ENCODE peak calls at places on chromosomes 7 and 10, in ten cellular contexts. O is neuronal stem cell, W is fibroblast of lung, C is adipocyte, E is endothelial cell of umbilical vein, R is testis, H is GM23248, V is OCI-LY7, K is iPS DF 6.9, L is BE2C. F is an unnamed sample.

GRCh38 chr10:52232561-52233350 is 81.3 kb upstream of the DKK1 start:
- DNase-seq in W (no peak), L (no peak), R (no peak), E (peak; percentile 58), V (no peak), O (no peak), C (no peak), H (peak; percentile 6), K (no peak), F (no peak)

GRCh38 chr10:57664815-57665214 is 602.9 kb downstream of the IPMK start:
- DNase-seq in L (no peak), E (no peak), R (no peak), C (no peak), K (no peak), V (no peak), O (no peak), H (no peak), W (no peak), F (no peak)

GRCh38 chr7:99308461-99309074 is 17.1 kb upstream of the ARPC1A start:
- DNase-seq in K (no peak), W (no peak), V (no peak), L (no peak), O (no peak), H (peak; percentile 93), R (no peak), E (no peak), C (no peak), F (no peak)

GRCh38 chr7:44065431-44066110 is at the start of gene PGAM2:
- DNase-seq in C (no peak), V (no peak), E (no peak), L (peak; percentile 77), K (no peak), H (peak; percentile 30), R (no peak), W (no peak), O (peak; percentile 69), F (no peak)

GRCh38 chr10:42646214-42646613 is 7.8 kb upstream of the ZNF33B start:
- DNase-seq in R (no peak), V (no peak), O (no peak), W (no peak), H (no peak), K (no peak), L (no peak), C (no peak), E (no peak), F (no peak)

GRCh38 chr10:89981891-89982290 is 280.5 kb downstream of the KIF20B start:
- DNase-seq in K (no peak), O (no peak), L (no peak), R (no peak), W (peak; percentile 26), E (no peak), V (no peak), C (no peak), H (no peak), F (no peak)

GRCh38 chr10:70324951-70325781 is 41.4 kb upstream of the NPFFR1 start:
- DNase-seq in W (no peak), V (no peak), R (no peak), L (no peak), C (no peak), H (no peak), K (no peak), O (no peak), E (no peak), F (no peak)

GRCh38 chr7:157528785-157529341 is 192.1 kb downstream of the DNAJB6 start:
- DNase-seq in E (no peak), R (peak; percentile 10), W (no peak), H (no peak), L (no peak), K (no peak), V (no peak), O (no peak), C (no peak), F (peak; percentile 33)

GRCh38 chr10:103447187-103447586 is 5.0 kb downstream of the CALHM2 start:
- DNase-seq in H (no peak), E (no peak), C (no peak), L (no peak), K (no peak), R (no peak), V (no peak), W (no peak), O (no peak), F (no peak)

GRCh38 chr10:103448751-103449150 is 3.4 kb downstream of the CALHM2 start:
- DNase-seq in L (no peak), R (peak; percentile 68), O (no peak), W (peak; percentile 79), H (peak; percentile 97), C (peak; percentile 83), K (no peak), E (peak; percentile 35), V (no peak), F (no peak)

GRCh38 chr10:103450201-103450695 is 1.9 kb downstream of the CALHM2 start:
- DNase-seq in H (no peak), R (no peak), O (no peak), V (no peak), W (no peak), E (no peak), L (no peak), K (no peak), C (no peak), F (no peak)

GRCh38 chr10:103451091-103451801 is 924 bp downstream of the CALHM2 start:
- DNase-seq in W (peak; percentile 28), R (peak; percentile 81), H (peak; percentile 81), C (peak; percentile 71), K (no peak), L (peak; percentile 81), O (no peak), V (no peak), E (peak; percentile 52), F (peak; percentile 51)

DNA sequence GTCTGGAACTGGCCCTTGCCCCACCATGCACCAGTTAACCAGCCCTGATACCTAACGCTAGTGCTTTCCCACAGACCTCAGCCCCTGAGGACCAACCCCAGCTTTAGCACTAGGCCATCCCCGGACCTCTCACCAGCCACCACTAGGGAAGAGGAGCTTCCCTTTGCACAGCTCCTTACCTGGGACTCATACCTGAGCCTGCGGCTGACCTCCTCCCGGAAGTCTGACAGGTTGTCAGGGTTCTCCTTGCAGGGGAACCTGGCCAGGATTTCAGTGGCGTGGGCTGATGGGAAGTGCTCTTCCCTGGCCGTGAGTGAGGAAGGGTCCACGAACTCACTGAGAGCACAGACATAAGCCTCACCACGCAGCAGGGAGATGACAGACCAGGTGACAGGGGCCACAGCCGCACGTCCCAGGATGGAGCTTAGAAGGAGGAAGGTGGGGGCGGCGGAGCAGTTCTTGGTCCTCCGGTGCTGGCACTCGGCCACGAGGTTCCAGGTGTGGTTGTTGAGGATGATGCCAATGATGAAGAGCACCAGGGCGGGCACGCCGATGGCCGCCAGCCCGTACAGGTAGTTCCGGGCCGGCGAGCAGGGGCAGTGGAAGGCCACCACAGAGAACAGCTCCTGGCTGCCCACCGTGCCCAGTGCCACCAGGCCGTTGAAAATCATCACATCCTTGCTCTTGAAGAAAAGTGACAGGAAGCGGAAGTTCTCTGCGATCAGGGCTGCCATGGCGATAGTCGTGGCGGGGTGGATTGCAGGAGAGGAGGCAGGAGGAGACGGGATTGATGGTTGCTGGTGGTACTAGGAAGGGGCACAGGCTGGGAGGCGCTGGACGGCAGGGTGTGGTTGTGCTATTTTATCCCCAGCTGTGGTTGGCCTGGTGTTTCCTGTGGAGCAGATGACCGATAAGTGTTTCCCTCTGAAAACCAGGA is 2.7 kb downstream of the CALHM2 start:
- DNase-seq in K (no peak), V (no peak), L (no peak), R (no peak), H (peak; percentile 30), O (no peak), C (no peak), E (no peak), W (no peak), F (no peak)
- H3K4me1 ChIP-seq in K (peaks cover 2% of the 10 kb centered on the region), V (no peaks in the 10 kb centered on the region), L (peaks cover 9% of the 10 kb centered on the region), R (peaks cover 62% of the 10 kb centered on the region), H (peaks cover 55% of the 10 kb centered on the region), O (peaks cover 16% of the 10 kb centered on the region), C (peaks cover 60% of the 10 kb centered on the region), E (peaks cover 63% of the 10 kb centered on the region), W (peaks cover 42% of the 10 kb centered on the region), F (no peaks in the 10 kb centered on the region)

GRCh38 chr7:101114492-101114891 is 12.4 kb upstream of the SERPINE1 start:
- DNase-seq in H (peak; percentile 78), O (no peak), R (no peak), K (no peak), E (no peak), W (no peak), C (no peak), L (no peak), V (no peak), F (no peak)
- H3K4me1 ChIP-seq in H (peaks cover 34% of the 10 kb centered on the region), O (peaks cover 2% of the 10 kb centered on the region), R (peaks cover 25% of the 10 kb centered on the region), K (no peaks in the 10 kb centered on the region), E (peaks cover 57% of the 10 kb centered on the region), W (peaks cover 12% of the 10 kb centered on the region), C (peaks cover 22% of the 10 kb centered on the region), L (no peaks in the 10 kb centered on the region), V (no peaks in the 10 kb centered on the region), F (no peaks in the 10 kb centered on the region)

GRCh38 chr10:103786020-103786419 is 69.4 kb downstream of the SH3PXD2A start:
- DNase-seq in E (no peak), O (no peak), K (no peak), R (no peak), L (no peak), V (no peak), H (no peak), C (no peak), W (no peak), F (no peak)

GRCh38 chr10:103784723-103785418 is 70.5 kb downstream of the SH3PXD2A start:
- DNase-seq in H (no peak), C (no peak), W (no peak), E (no peak), O (no peak), K (no peak), L (no peak), R (no peak), V (no peak), F (no peak)

GRCh38 chr10:103781329-103782061 is 73.9 kb downstream of the SH3PXD2A start:
- DNase-seq in W (peak; percentile 94), V (peak; percentile 48), H (peak; percentile 97), K (no peak), C (peak; percentile 58), O (no peak), R (no peak), E (peak; percentile 22), L (no peak), F (no peak)

GRCh38 chr10:103783686-103784085 is 71.7 kb downstream of the SH3PXD2A start:
- DNase-seq in C (no peak), K (no peak), W (no peak), E (no peak), L (no peak), R (peak; percentile 51), V (no peak), O (no peak), H (peak; percentile 50), F (no peak)

DNA sequence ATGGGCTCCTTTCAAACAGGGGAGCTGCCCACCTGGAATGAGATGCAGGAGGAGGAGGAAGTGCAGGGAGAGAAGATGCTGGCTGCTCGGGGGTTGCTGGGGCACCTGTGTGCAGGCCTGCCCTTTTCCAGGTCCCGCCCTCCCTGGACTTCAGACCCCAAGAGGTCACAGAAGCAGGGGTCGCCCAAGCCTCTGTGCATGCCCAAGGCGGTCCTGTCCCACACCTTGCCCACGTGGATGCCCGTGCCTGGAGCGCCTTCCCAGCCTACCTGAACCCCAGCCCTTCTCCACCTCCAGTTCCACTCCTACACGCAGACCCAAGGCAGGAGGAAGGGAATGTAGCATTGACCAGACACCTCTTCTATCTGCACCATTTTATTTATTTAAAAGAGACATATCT is 71.3 kb downstream of the SH3PXD2A start:
- DNase-seq in K (no peak), R (no peak), H (no peak), W (no peak), E (no peak), V (no peak), C (no peak), L (no peak), O (no peak), F (no peak)
- H3K4me1 ChIP-seq in K (no peaks in the 10 kb centered on the region), R (peaks cover 19% of the 10 kb centered on the region), H (peaks cover 17% of the 10 kb centered on the region), W (peaks cover 17% of the 10 kb centered on the region), E (no peaks in the 10 kb centered on the region), V (no peaks in the 10 kb centered on the region), C (peaks cover 16% of the 10 kb centered on the region), L (no peaks in the 10 kb centered on the region), O (peaks cover 4% of the 10 kb centered on the region), F (no peaks in the 10 kb centered on the region)

GRCh38 chr7:151678227-151678604 is 158.5 kb upstream of the RHEB start:
- DNase-seq in W (no peak), R (no peak), E (no peak), V (no peak), C (no peak), K (no peak), H (no peak), O (no peak), L (no peak), F (no peak)
- H3K4me1 ChIP-seq in W (peaks cover 2% of the 10 kb centered on the region), R (peaks cover 7% of the 10 kb centered on the region), E (no peaks in the 10 kb centered on the region), V (no peaks in the 10 kb centered on the region), C (peaks cover 45% of the 10 kb centered on the region), K (no peaks in the 10 kb centered on the region), H (peaks cover 5% of the 10 kb centered on the region), O (peaks cover 1% of the 10 kb centered on the region), L (peaks cover 6% of the 10 kb centered on the region), F (peaks cover 16% of the 10 kb centered on the region)

F was measured in right lobe of liver.